ENCODE peak calls at places on chromosomes 1 and 21, in four cellular contexts. H is lower lobe of right lung; X is left ventricle myocardium inferior; C is CD8-positive, alpha-beta memory T cell. I is an unnamed sample.

GRCh38 chr21:16082038-16082816 is 352.4 kb downstream of the USP25 start:
- DNase-seq in X (no peak), C (no peak), H (no peak), I (no peak)

GRCh38 chr1:187928288-187928687 is 1099.5 kb downstream of the PLA2G4A start:
- DNase-seq in C (no peak), X (no peak), H (no peak), I (no peak)

GRCh38 chr21:19198801-19199200 is 795.2 kb upstream of the TMPRSS15 start:
- DNase-seq in X (no peak), H (no peak), C (no peak), I (no peak)

GRCh38 chr1:86773331-86774288 is 69.2 kb downstream of the SH3GLB1 start:
- DNase-seq in X (no peak), C (no peak), H (no peak), I (no peak)

GRCh38 chr1:238789916-238790667 is 596.3 kb upstream of the CHRM3 start:
- DNase-seq in C (no peak), H (no peak), X (no peak), I (no peak)

GRCh38 chr1:85153149-85153891 is 47.5 kb downstream of the SYDE2 start:
- DNase-seq in X (no peak), C (no peak), H (no peak), I (no peak)

GRCh38 chr1:39352881-39353280 is 138.6 kb upstream of the BMP8A start:
- DNase-seq in H (no peak), C (no peak), X (no peak), I (no peak)

GRCh38 chr1:9759939-9760338 is 63.8 kb downstream of the CLSTN1 start:
- DNase-seq in C (no peak), H (no peak), X (no peak), I (no peak)

GRCh38 chr21:16579538-16579937 is 849.8 kb downstream of the USP25 start:
- DNase-seq in C (no peak), X (no peak), H (no peak), I (no peak)

GRCh38 chr1:155186266-155186954 is 12.8 kb downstream of the TRIM46 start:
- DNase-seq in H (peak), X (peak), C (no peak), I (no peak)

GRCh38 chr1:205714190-205714905 is 34.0 kb upstream of the SLC45A3 start:
- DNase-seq in C (no peak), H (no peak), X (no peak), I (no peak)

GRCh38 chr1:66489972-66490601 is 43.9 kb upstream of the SGIP1 start:
- DNase-seq in C (no peak), X (no peak), H (no peak), I (no peak)

GRCh38 chr1:204751883-204752687 is 66.5 kb upstream of the LRRN2 start:
- DNase-seq in X (no peak), H (no peak), C (no peak), I (no peak)

GRCh38 chr1:87058343-87058649 is 143.9 kb downstream of the HS2ST1 start:
- DNase-seq in C (no peak), H (no peak), X (no peak), I (no peak)

GRCh38 chr1:13751458-13751871 is 51.5 kb downstream of the PRDM2 start:
- DNase-seq in C (no peak), X (no peak), H (no peak), I (no peak)

GRCh38 chr1:47837866-47838561 is 159.2 kb downstream of the TRABD2B start:
- DNase-seq in X (no peak), H (no peak), C (no peak), I (no peak)

GRCh38 chr1:23010734-23011449 is 4.8 kb downstream of the TEX46 start:
- DNase-seq in C (no peak), X (no peak), H (no peak), I (no peak)

GRCh38 chr1:44609412-44609767 is 64.9 kb downstream of the TMEM53 start:
- DNase-seq in C (peak), H (no peak), X (peak), I (peak)

GRCh38 chr1:184504012-184504694 is 117.3 kb downstream of the C1orf21 start:
- DNase-seq in H (no peak), X (no peak), C (no peak), I (no peak)

DNA sequence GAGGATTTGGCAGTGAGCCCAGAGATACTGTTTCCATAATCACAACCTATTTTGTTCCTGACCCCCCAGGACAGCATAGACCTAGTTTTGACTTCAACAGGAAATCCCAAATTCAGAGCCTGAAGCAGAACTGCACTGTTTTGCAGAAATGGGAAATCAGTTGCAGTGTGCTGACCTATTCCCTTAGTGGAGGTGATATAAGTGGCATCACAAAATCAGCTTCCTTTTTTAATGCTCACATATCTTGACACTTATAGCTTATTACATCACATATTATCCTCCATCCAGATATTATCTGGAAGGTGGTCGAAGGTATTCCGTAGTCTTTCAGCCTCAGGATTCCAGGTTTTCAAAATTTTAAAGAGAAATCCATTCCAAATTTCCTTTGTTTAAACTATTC is 106.2 kb upstream of the DPYD start:
- DNase-seq in H (no peak), C (no peak), X (no peak), I (no peak)
- H3K4me3 ChIP-seq in H (no peak), C (no peak), X (no peak), I (no peak)

GRCh38 chr1:178098262-178098661 is 4.4 kb downstream of the RASAL2 start:
- DNase-seq in C (no peak), X (no peak), H (no peak), I (no peak)
- H3K4me3 ChIP-seq in C (no peak), X (peak), H (no peak), I (no peak)

DNA sequence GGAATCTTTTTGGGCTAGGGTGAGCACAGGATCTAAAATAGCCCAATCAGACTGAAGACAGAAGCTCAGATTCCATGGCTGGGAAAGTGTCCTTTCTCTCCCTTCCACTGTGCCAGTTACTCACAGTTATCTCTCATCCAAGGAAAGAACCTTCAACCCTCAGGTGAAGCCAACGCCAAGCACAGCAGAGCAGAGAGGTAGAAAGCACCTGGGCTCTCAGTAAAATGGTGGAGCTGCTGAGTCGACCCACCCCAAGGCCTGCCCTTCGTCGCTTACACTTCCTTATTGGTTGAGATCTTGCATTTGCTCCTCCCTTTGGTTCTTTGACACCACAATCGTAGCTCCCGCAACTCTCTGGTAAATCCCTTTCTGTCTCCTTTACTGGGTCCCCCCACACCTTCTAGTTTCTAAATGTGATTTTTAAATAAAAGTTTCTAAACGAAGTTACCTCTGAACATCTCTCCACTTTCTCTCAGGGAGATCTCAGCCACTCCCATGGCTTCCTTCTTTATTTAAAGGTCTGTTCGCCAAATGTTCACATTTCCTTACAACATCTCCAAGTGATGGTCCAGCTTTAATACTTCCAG is 27.5 kb upstream of the SLC30A1 start:
- DNase-seq in H (no peak), C (no peak), X (no peak), I (no peak)
- H3K4me3 ChIP-seq in H (peak), C (peak), X (peak), I (no peak)

GRCh38 chr1:32900371-32900955 is 726 bp downstream of the TMEM54 start:
- DNase-seq in H (no peak), X (no peak), C (no peak), I (no peak)

GRCh38 chr1:32900956-32901822 is at the start of gene TMEM54:
- DNase-seq in C (no peak), X (peak), H (peak), I (peak)

GRCh38 chr1:32898958-32899357 is 2.2 kb downstream of the TMEM54 start:
- DNase-seq in X (no peak), C (no peak), H (no peak), I (no peak)

GRCh38 chr1:32898056-32898455 is 3.1 kb downstream of the TMEM54 start:
- DNase-seq in X (no peak), C (no peak), H (no peak), I (no peak)

DNA sequence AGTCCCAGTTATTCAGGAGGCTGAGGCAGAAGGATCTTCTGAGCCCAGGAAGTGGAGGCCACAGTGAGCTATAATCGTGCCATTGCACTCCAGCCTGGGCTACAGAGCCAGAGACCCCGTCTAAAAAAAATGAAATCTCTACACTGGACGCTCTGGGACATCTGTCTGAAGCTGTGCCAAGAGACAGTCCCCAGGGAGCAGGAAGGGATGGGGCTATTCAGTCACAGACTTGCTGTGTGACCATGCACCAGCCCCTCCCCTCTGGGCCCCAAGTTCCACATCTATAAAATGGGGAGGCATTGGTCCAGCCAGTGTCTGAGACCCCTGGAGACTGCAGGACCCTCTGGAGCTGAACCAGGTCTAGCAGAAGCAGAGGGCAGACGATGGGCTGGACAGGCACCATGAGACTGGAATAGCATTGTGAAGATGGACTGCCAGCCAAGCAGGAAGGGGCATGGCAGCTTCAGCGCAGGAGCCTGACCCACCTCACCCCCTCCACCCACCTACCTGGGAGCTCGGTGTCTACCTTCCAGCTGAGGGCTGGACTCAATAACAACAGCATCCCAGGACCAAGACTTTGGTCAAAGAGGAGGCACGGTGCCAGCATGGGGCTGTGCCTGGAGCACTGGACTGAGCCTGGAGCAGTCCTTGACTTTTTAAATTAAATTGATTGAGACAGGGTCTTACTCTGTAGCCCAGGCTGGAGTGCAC is 1.4 kb downstream of the TMEM54 start:
- DNase-seq in X (no peak), C (no peak), H (no peak), I (no peak)
- H3K4me3 ChIP-seq in X (no peak), C (no peak), H (no peak), I (no peak)

GRCh38 chr1:25641931-25642611 is 25.5 kb downstream of the MAN1C1 start:
- DNase-seq in X (no peak), C (peak), H (no peak), I (peak)
- H3K4me3 ChIP-seq in X (peak), C (peak), H (no peak), I (no peak)